ENCODE peak calls at places on chromosomes 6 and 20, in ten cellular contexts. J, C, V, O, Q, I, N, Y, A and H are unnamed samples.
A peak's percentile ranks its signal among the peaks of the same experiment; 100 is the strongest.

GRCh38 chr6:163308629-163309276 is 105.8 kb upstream of the QKI start:
- DNase-seq in J (no peak), C (no peak), V (no peak), O (no peak), Q (no peak), I (no peak), N (no peak), Y (no peak), A (no peak), H (no peak)

GRCh38 chr6:122620902-122621301 is 10.7 kb downstream of the PKIB start:
- DNase-seq in J (no peak), C (no peak), V (no peak), O (peak; percentile 70), Q (no peak), I (no peak), N (peak; percentile 23), Y (no peak), A (no peak), H (no peak)

GRCh38 chr6:48883116-48883515 is 579.9 kb downstream of the MMUT start:
- DNase-seq in J (no peak), C (no peak), V (no peak), O (no peak), Q (no peak), I (no peak), N (no peak), Y (no peak), A (no peak), H (no peak)

GRCh38 chr6:81465859-81466258 is 286.6 kb downstream of the TENT5A start:
- DNase-seq in J (no peak), C (no peak), V (no peak), O (peak; percentile 16), Q (no peak), I (peak; percentile 54), N (peak; percentile 24), Y (no peak), A (no peak), H (no peak)

GRCh38 chr6:157823523-157824370 is 701 bp downstream of the SNX9 start:
- DNase-seq in J (peak; percentile 82), C (peak; percentile 65), V (peak; percentile 62), O (peak; percentile 77), Q (peak; percentile 82), I (peak; percentile 79), N (peak; percentile 88), Y (peak; percentile 34), A (no peak), H (peak; percentile 96)

GRCh38 chr6:160445130-160445529 is 97.0 kb downstream of the SLC22A3 start:
- DNase-seq in J (no peak), C (no peak), V (no peak), O (no peak), Q (no peak), I (no peak), N (no peak), Y (no peak), A (peak; percentile 50), H (no peak)

GRCh38 chr6:12598919-12599318 is 117.6 kb upstream of the PHACTR1 start:
- DNase-seq in J (no peak), C (no peak), V (no peak), O (no peak), Q (no peak), I (no peak), N (no peak), Y (no peak), A (no peak), H (no peak)

GRCh38 chr6:80457044-80457933 is 350.8 kb downstream of the BCKDHB start:
- DNase-seq in J (no peak), C (peak; percentile 60), V (peak; percentile 85), O (peak; percentile 97), Q (peak; percentile 29), I (peak; percentile 29), N (peak; percentile 98), Y (peak; percentile 27), A (peak; percentile 71), H (no peak)

GRCh38 chr20:25082498-25082873 is 545 bp upstream of the VSX1 start:
- DNase-seq in J (peak; percentile 37), C (no peak), V (no peak), O (no peak), Q (no peak), I (no peak), N (no peak), Y (no peak), A (no peak), H (no peak)

GRCh38 chr6:9398794-9399373 is 963.5 kb upstream of the SLC35B3 start:
- DNase-seq in J (no peak), C (no peak), V (no peak), O (peak; percentile 28), Q (peak; percentile 20), I (peak; percentile 20), N (no peak), Y (no peak), A (no peak), H (no peak)

GRCh38 chr20:54126809-54127655 is 46.8 kb downstream of the CYP24A1 start:
- DNase-seq in J (no peak), C (no peak), V (no peak), O (peak; percentile 46), Q (no peak), I (no peak), N (no peak), Y (no peak), A (no peak), H (no peak)

GRCh38 chr6:56652231-56652630 is 9.5 kb upstream of the DST start:
- DNase-seq in J (no peak), C (no peak), V (no peak), O (peak; percentile 83), Q (no peak), I (no peak), N (peak; percentile 64), Y (no peak), A (no peak), H (no peak)

GRCh38 chr6:89257346-89257745 is 40.2 kb upstream of the GABRR1 start:
- DNase-seq in J (no peak), C (no peak), V (no peak), O (no peak), Q (no peak), I (no peak), N (no peak), Y (no peak), A (no peak), H (no peak)

DNA sequence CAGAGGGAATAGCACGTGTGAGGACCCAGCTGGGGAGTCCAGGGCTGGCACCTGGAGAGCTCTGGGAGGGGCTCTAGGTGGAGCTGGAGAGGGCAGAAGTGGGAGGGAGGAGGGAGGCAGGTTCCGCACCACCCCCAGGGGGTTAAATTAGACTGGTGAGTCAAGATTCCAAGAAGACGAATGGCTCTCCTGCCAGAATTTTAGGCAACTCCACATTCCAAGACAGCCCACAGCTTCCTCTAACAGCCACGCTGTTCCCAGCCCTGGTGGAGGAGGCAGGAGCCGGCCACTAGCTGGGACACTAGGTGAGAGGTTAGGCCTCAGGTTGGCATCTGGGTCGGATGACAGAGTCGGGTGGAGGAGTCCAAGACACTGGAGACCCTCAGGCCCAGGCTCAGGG is 60.2 kb downstream of the TFAP2C start:
- DNase-seq in J (no peak), C (no peak), V (peak; percentile 46), O (peak; percentile 76), Q (no peak), I (no peak), N (no peak), Y (no peak), A (no peak), H (no peak)
- TF ChIP-seq CTCF in J (no peak), C (no peak), V (peak; percentile 3), O (no peak), Q (no peak), I (no peak), N (no peak), Y (no peak), A (no peak), H (no peak)

DNA sequence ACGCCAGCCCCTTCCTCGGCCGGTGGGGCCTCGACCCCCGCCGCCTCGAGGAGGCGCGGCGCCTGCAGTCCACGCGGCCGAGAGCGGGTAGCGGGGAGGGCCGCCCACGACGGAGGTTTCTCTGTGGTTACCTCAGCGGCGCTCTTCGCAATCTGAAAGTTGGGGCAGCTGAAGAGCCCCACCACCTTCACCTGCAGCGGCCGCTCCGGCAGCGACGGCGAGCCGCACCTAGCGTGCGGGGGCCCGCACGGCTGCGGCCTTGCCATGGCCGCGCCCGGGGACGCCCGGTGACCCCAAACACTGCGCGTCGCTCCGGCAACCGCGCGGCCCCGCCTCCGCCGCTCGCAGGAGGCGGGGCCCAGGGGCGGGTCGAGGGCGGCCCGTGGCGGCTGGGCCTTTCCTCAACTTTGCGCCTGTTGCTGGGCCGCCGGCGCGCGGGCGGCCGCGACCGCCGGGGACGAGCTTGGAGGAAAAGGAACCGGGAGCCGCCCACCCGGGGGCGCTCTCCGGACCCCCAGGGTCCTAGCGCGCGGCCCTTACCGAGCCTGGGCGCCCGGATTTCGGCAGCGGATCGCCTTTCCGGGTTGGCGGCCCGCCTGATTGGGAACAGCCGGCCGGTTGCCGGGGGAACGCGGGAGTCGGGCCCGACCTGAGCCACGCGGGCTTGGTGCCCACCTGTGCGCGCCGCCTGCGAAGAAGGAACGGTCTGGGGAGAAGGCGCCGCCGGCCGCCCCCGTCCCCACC is at the start of the genes PPIL6 and SMPD2:
- DNase-seq in J (peak; percentile 96), C (peak; percentile 86), V (peak; percentile 75), O (peak; percentile 86), Q (peak; percentile 89), I (peak; percentile 87), N (peak; percentile 87), Y (peak; percentile 68), A (peak; percentile 87), H (peak; percentile 80)
- TF ChIP-seq CTCF in J (peak; percentile 11), C (no peak), V (peak; percentile 16), O (no peak), Q (peak; percentile 13), I (no peak), N (peak; percentile 46), Y (peak; percentile 26), A (no peak), H (no peak)

DNA sequence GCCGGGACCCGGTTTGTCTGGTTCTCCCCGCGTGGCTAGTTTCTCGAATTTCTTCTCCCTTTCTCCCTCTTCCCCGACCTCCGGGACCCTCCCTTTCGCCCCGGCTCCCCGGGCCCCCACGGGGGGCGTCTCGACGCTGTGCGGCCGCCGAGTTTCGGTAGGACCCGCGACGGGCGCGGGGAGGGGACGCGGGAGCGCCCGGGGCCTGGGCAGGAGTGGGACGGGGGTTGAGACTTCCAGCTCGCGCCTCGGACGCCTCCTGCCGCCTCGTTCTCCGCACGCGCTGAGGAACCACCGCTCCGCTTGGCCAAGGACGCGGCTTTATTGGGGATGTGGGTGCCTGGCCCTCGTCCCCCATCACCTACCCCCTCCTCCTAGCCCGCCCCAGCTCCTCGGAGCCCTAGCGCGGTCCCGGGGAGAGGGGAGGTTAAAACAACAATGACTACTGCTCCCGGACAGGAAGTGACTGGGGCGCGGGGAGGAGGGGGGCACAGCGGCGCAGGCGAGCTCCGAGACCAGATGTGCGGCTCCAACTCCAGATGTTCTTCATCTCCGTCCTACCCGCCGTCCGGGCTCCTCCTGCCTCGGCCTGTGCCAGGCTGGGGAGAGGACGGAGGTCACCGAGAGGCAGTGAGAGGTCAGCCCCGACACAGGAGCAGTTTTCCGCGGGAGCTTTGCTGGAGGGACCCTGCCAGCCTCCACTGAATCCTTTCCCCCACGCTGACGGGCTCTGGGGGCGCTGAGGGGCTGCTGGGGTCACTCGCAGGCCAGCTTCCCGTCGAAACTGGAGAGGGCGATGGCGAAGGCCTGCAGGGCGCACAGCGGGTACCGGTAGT is 910 bp upstream of the TEAD3 start:
- DNase-seq in J (peak; percentile 66), C (peak; percentile 56), V (no peak), O (peak; percentile 73), Q (peak; percentile 56), I (peak; percentile 59), N (peak; percentile 75), Y (peak; percentile 44), A (peak; percentile 65), H (peak; percentile 68)
- TF ChIP-seq CTCF in J (no peak), C (no peak), V (no peak), O (no peak), Q (no peak), I (no peak), N (peak; percentile 8), Y (no peak), A (no peak), H (no peak)

GRCh38 chr20:49612127-49612738 is 44.3 kb upstream of the PTGIS start:
- DNase-seq in J (no peak), C (peak; percentile 67), V (no peak), O (no peak), Q (peak; percentile 42), I (peak; percentile 47), N (no peak), Y (peak; percentile 63), A (no peak), H (no peak)
- TF ChIP-seq CTCF in J (no peak), C (no peak), V (no peak), O (no peak), Q (no peak), I (no peak), N (no peak), Y (no peak), A (no peak), H (no peak)